ENCODE peak calls at places on chromosomes 1 and 21, in five cellular contexts. One of them, this sample, is unnamed.

GRCh38 chr1:79811173-79811572 is 804.6 kb upstream of the ADGRL4 start:
- DNase-seq in MCF 10A: no peak
- DNase-seq in effector memory CD4-positive, alpha-beta T cell: no peak
- DNase-seq in renal cortical epithelial cell: peak; percentile 97
- DNase-seq in activated naive CD4-positive, alpha-beta T cell: no peak
- DNase-seq in this sample: peak; percentile 89

GRCh38 chr1:22142315-22143064 is 407 bp downstream of the WNT4 start:
- DNase-seq in MCF 10A: peak; percentile 46
- DNase-seq in effector memory CD4-positive, alpha-beta T cell: no peak
- DNase-seq in renal cortical epithelial cell: no peak
- DNase-seq in activated naive CD4-positive, alpha-beta T cell: no peak
- DNase-seq in this sample: peak; percentile 58

GRCh38 chr1:20057886-20058420 is 12.0 kb upstream of the PLA2G5 start:
- DNase-seq in MCF 10A: no peak
- DNase-seq in effector memory CD4-positive, alpha-beta T cell: no peak
- DNase-seq in renal cortical epithelial cell: peak; percentile 16
- DNase-seq in activated naive CD4-positive, alpha-beta T cell: no peak
- DNase-seq in this sample: no peak

GRCh38 chr1:6074192-6074901 is 28.7 kb downstream of the KCNAB2 start:
- DNase-seq in MCF 10A: peak; percentile 31
- DNase-seq in effector memory CD4-positive, alpha-beta T cell: no peak
- DNase-seq in renal cortical epithelial cell: no peak
- DNase-seq in activated naive CD4-positive, alpha-beta T cell: no peak
- DNase-seq in this sample: no peak

GRCh38 chr1:56710646-56711045 is 65.5 kb downstream of the PRKAA2 start:
- DNase-seq in MCF 10A: peak; percentile 38
- DNase-seq in effector memory CD4-positive, alpha-beta T cell: no peak
- DNase-seq in renal cortical epithelial cell: peak; percentile 96
- DNase-seq in activated naive CD4-positive, alpha-beta T cell: no peak
- DNase-seq in this sample: peak; percentile 16

GRCh38 chr1:186404454-186405051 is 28.9 kb downstream of the ODR4 start:
- DNase-seq in MCF 10A: peak; percentile 71
- DNase-seq in effector memory CD4-positive, alpha-beta T cell: no peak
- DNase-seq in renal cortical epithelial cell: peak; percentile 34
- DNase-seq in activated naive CD4-positive, alpha-beta T cell: no peak
- DNase-seq in this sample: peak; percentile 89

GRCh38 chr1:247857069-247857985 is at the start of gene TRIM58:
- DNase-seq in MCF 10A: no peak
- DNase-seq in effector memory CD4-positive, alpha-beta T cell: no peak
- DNase-seq in renal cortical epithelial cell: no peak
- DNase-seq in activated naive CD4-positive, alpha-beta T cell: no peak
- DNase-seq in this sample: no peak

GRCh38 chr1:229204863-229205777 is 65.8 kb upstream of the RAB4A start:
- DNase-seq in MCF 10A: no peak
- DNase-seq in effector memory CD4-positive, alpha-beta T cell: no peak
- DNase-seq in renal cortical epithelial cell: peak; percentile 30
- DNase-seq in activated naive CD4-positive, alpha-beta T cell: no peak
- DNase-seq in this sample: no peak

GRCh38 chr21:43574741-43575465 is 84.4 kb downstream of the HSF2BP start:
- DNase-seq in MCF 10A: no peak
- DNase-seq in effector memory CD4-positive, alpha-beta T cell: no peak
- DNase-seq in renal cortical epithelial cell: no peak
- DNase-seq in activated naive CD4-positive, alpha-beta T cell: no peak
- DNase-seq in this sample: peak; percentile 53

GRCh38 chr1:57536749-57537423 is 113.0 kb upstream of the DAB1 start:
- DNase-seq in MCF 10A: no peak
- DNase-seq in effector memory CD4-positive, alpha-beta T cell: no peak
- DNase-seq in renal cortical epithelial cell: peak; percentile 5
- DNase-seq in activated naive CD4-positive, alpha-beta T cell: no peak
- DNase-seq in this sample: no peak

GRCh38 chr21:26273686-26274313 is 103.2 kb upstream of the APP start:
- DNase-seq in MCF 10A: no peak
- DNase-seq in effector memory CD4-positive, alpha-beta T cell: no peak
- DNase-seq in renal cortical epithelial cell: no peak
- DNase-seq in activated naive CD4-positive, alpha-beta T cell: no peak
- DNase-seq in this sample: no peak

GRCh38 chr1:161940866-161941591 is 82.6 kb downstream of the OLFML2B start:
- DNase-seq in MCF 10A: no peak
- DNase-seq in effector memory CD4-positive, alpha-beta T cell: no peak
- DNase-seq in renal cortical epithelial cell: peak; percentile 69
- DNase-seq in activated naive CD4-positive, alpha-beta T cell: no peak
- DNase-seq in this sample: no peak

GRCh38 chr1:20233866-20234265 is 47.5 kb upstream of the PLA2G2C start:
- DNase-seq in MCF 10A: no peak
- DNase-seq in effector memory CD4-positive, alpha-beta T cell: no peak
- DNase-seq in renal cortical epithelial cell: no peak
- DNase-seq in activated naive CD4-positive, alpha-beta T cell: no peak
- DNase-seq in this sample: no peak

GRCh38 chr1:199054706-199055105 is 415.9 kb downstream of the PTPRC start:
- DNase-seq in MCF 10A: no peak
- DNase-seq in effector memory CD4-positive, alpha-beta T cell: no peak
- DNase-seq in renal cortical epithelial cell: no peak
- DNase-seq in activated naive CD4-positive, alpha-beta T cell: no peak
- DNase-seq in this sample: no peak

GRCh38 chr1:225735252-225736149 is 42.1 kb upstream of the SRP9 start:
- DNase-seq in MCF 10A: peak; percentile 100
- DNase-seq in effector memory CD4-positive, alpha-beta T cell: no peak
- DNase-seq in renal cortical epithelial cell: peak; percentile 99
- DNase-seq in activated naive CD4-positive, alpha-beta T cell: no peak
- DNase-seq in this sample: peak; percentile 82

GRCh38 chr1:35031103-35031452 is 667 bp downstream of the ZMYM6 start:
- DNase-seq in MCF 10A: peak; percentile 40
- DNase-seq in effector memory CD4-positive, alpha-beta T cell: peak; percentile 7
- DNase-seq in renal cortical epithelial cell: peak; percentile 47
- DNase-seq in activated naive CD4-positive, alpha-beta T cell: peak; percentile 4
- DNase-seq in this sample: peak; percentile 67

GRCh38 chr1:224541072-224541790 is 74.9 kb upstream of the CNIH3 start:
- DNase-seq in MCF 10A: no peak
- DNase-seq in effector memory CD4-positive, alpha-beta T cell: no peak
- DNase-seq in renal cortical epithelial cell: no peak
- DNase-seq in activated naive CD4-positive, alpha-beta T cell: no peak
- DNase-seq in this sample: no peak

GRCh38 chr1:21574464-21575151 is 65.4 kb downstream of the ALPL start:
- DNase-seq in MCF 10A: no peak
- DNase-seq in effector memory CD4-positive, alpha-beta T cell: no peak
- DNase-seq in renal cortical epithelial cell: no peak
- DNase-seq in activated naive CD4-positive, alpha-beta T cell: no peak
- DNase-seq in this sample: no peak

GRCh38 chr1:242240061-242240460 is 241.2 kb upstream of the MAP1LC3C start:
- DNase-seq in MCF 10A: no peak
- DNase-seq in effector memory CD4-positive, alpha-beta T cell: no peak
- DNase-seq in renal cortical epithelial cell: peak; percentile 92
- DNase-seq in activated naive CD4-positive, alpha-beta T cell: no peak
- DNase-seq in this sample: no peak

GRCh38 chr1:66575739-66576138 is 41.8 kb downstream of the SGIP1 start:
- DNase-seq in MCF 10A: peak; percentile 51
- DNase-seq in effector memory CD4-positive, alpha-beta T cell: no peak
- DNase-seq in renal cortical epithelial cell: no peak
- DNase-seq in activated naive CD4-positive, alpha-beta T cell: no peak
- DNase-seq in this sample: no peak

GRCh38 chr21:24076179-24076578 is 1531.1 kb downstream of the MRPL39 start:
- DNase-seq in MCF 10A: peak; percentile 18
- DNase-seq in effector memory CD4-positive, alpha-beta T cell: no peak
- DNase-seq in renal cortical epithelial cell: no peak
- DNase-seq in activated naive CD4-positive, alpha-beta T cell: no peak
- DNase-seq in this sample: no peak

GRCh38 chr1:207035877-207036558 is 3.5 kb upstream of the C1orf116 start:
- DNase-seq in MCF 10A: no peak
- DNase-seq in effector memory CD4-positive, alpha-beta T cell: no peak
- DNase-seq in renal cortical epithelial cell: peak; percentile 69
- DNase-seq in activated naive CD4-positive, alpha-beta T cell: no peak
- DNase-seq in this sample: no peak

GRCh38 chr1:75719810-75720209 is 4.7 kb upstream of the ACADM start:
- DNase-seq in MCF 10A: no peak
- DNase-seq in effector memory CD4-positive, alpha-beta T cell: no peak
- DNase-seq in renal cortical epithelial cell: no peak
- DNase-seq in activated naive CD4-positive, alpha-beta T cell: no peak
- DNase-seq in this sample: no peak

GRCh38 chr1:69765941-69766340 is 198.2 kb downstream of the LRRC7 start:
- DNase-seq in MCF 10A: no peak
- DNase-seq in effector memory CD4-positive, alpha-beta T cell: no peak
- DNase-seq in renal cortical epithelial cell: no peak
- DNase-seq in activated naive CD4-positive, alpha-beta T cell: no peak
- DNase-seq in this sample: no peak

GRCh38 chr1:37514350-37515184 is at the start of gene MEAF6:
- DNase-seq in MCF 10A: peak; percentile 80
- DNase-seq in effector memory CD4-positive, alpha-beta T cell: peak; percentile 73
- DNase-seq in renal cortical epithelial cell: peak; percentile 59
- DNase-seq in activated naive CD4-positive, alpha-beta T cell: peak; percentile 60
- DNase-seq in this sample: peak; percentile 88

GRCh38 chr1:213287987-213288386 is 236.9 kb downstream of the RPS6KC1 start:
- DNase-seq in MCF 10A: peak; percentile 28
- DNase-seq in effector memory CD4-positive, alpha-beta T cell: no peak
- DNase-seq in renal cortical epithelial cell: no peak
- DNase-seq in activated naive CD4-positive, alpha-beta T cell: no peak
- DNase-seq in this sample: no peak

GRCh38 chr1:79539001-79539400 is 532.5 kb upstream of the ADGRL4 start:
- DNase-seq in MCF 10A: no peak
- DNase-seq in effector memory CD4-positive, alpha-beta T cell: no peak
- DNase-seq in renal cortical epithelial cell: no peak
- DNase-seq in activated naive CD4-positive, alpha-beta T cell: no peak
- DNase-seq in this sample: no peak

GRCh38 chr1:217274927-217275616 is 355.8 kb downstream of the GPATCH2 start:
- DNase-seq in MCF 10A: peak; percentile 71
- DNase-seq in effector memory CD4-positive, alpha-beta T cell: no peak
- DNase-seq in renal cortical epithelial cell: peak; percentile 74
- DNase-seq in activated naive CD4-positive, alpha-beta T cell: no peak
- DNase-seq in this sample: no peak

GRCh38 chr1:230807029-230807428 is 59.8 kb downstream of the CAPN9 start:
- DNase-seq in MCF 10A: no peak
- DNase-seq in effector memory CD4-positive, alpha-beta T cell: no peak
- DNase-seq in renal cortical epithelial cell: no peak
- DNase-seq in activated naive CD4-positive, alpha-beta T cell: no peak
- DNase-seq in this sample: no peak

GRCh38 chr1:174301295-174302077 is 142.2 kb downstream of the RABGAP1L start:
- DNase-seq in MCF 10A: no peak
- DNase-seq in effector memory CD4-positive, alpha-beta T cell: no peak
- DNase-seq in renal cortical epithelial cell: no peak
- DNase-seq in activated naive CD4-positive, alpha-beta T cell: no peak
- DNase-seq in this sample: no peak